ENCODE peak calls at places on chromosomes 11 and 22, in eight cellular contexts. C, U, X, B, S, T, E and L are unnamed samples.

GRCh38 chr11:64588701-64589100 is 2.3 kb upstream of the SLC22A12 start:
- DNase-seq in C (no peak), U (no peak), X (no peak), B (no peak), S (no peak), T (no peak), E (no peak), L (no peak)

GRCh38 chr11:122695076-122695620 is 39.6 kb downstream of the UBASH3B start:
- DNase-seq in C (no peak), U (no peak), X (no peak), B (no peak), S (no peak), T (no peak), E (no peak), L (no peak)

GRCh38 chr11:119793335-119793984 is 64.5 kb upstream of the NECTIN1 start:
- DNase-seq in C (no peak), U (no peak), X (no peak), B (no peak), S (no peak), T (no peak), E (no peak), L (no peak)

GRCh38 chr11:79439430-79439892 is 1.4 kb downstream of the TENM4 start:
- DNase-seq in C (no peak), U (no peak), X (no peak), B (no peak), S (no peak), T (no peak), E (peak; percentile 51), L (peak; percentile 44)

GRCh38 chr11:23123766-23124165 is 263.5 kb upstream of the CCDC179 start:
- DNase-seq in C (no peak), U (peak; percentile 53), X (no peak), B (no peak), S (no peak), T (no peak), E (peak; percentile 36), L (peak; percentile 72)

GRCh38 chr11:65903068-65903481 is 2.9 kb upstream of the FOSL1 start:
- DNase-seq in C (no peak), U (peak; percentile 71), X (no peak), B (no peak), S (no peak), T (no peak), E (peak; percentile 78), L (peak; percentile 95)

GRCh38 chr22:45014658-45015057 is 4.9 kb upstream of the PHF21B start:
- DNase-seq in C (no peak), U (no peak), X (no peak), B (no peak), S (no peak), T (no peak), E (no peak), L (no peak)

GRCh38 chr11:104918113-104918824 is 20.0 kb upstream of the CASP12 start:
- DNase-seq in C (no peak), U (peak; percentile 34), X (no peak), B (no peak), S (no peak), T (no peak), E (peak; percentile 93), L (peak; percentile 67)

GRCh38 chr22:47012589-47013365 is 250.3 kb downstream of the TBC1D22A start:
- DNase-seq in C (no peak), U (peak; percentile 44), X (no peak), B (no peak), S (no peak), T (no peak), E (peak; percentile 40), L (peak; percentile 61)

GRCh38 chr22:43217285-43218030 is 30.5 kb upstream of the TTLL12 start:
- DNase-seq in C (no peak), U (no peak), X (no peak), B (no peak), S (no peak), T (no peak), E (no peak), L (no peak)

GRCh38 chr22:18985761-18986160 is 49.7 kb upstream of the PRODH start:
- DNase-seq in C (no peak), U (no peak), X (no peak), B (peak; percentile 23), S (no peak), T (no peak), E (no peak), L (no peak)

GRCh38 chr11:93529707-93530467 is 13.3 kb downstream of the SMCO4 start:
- DNase-seq in C (no peak), U (no peak), X (no peak), B (peak; percentile 77), S (no peak), T (no peak), E (no peak), L (peak; percentile 28)

GRCh38 chr11:35006389-35007128 is 90.1 kb downstream of the PDHX start:
- DNase-seq in C (peak; percentile 53), U (no peak), X (peak; percentile 83), B (no peak), S (peak; percentile 20), T (no peak), E (no peak), L (no peak)

GRCh38 chr11:13328276-13328675 is 50.7 kb downstream of the BMAL1 start:
- DNase-seq in C (no peak), U (no peak), X (no peak), B (no peak), S (no peak), T (no peak), E (no peak), L (no peak)

GRCh38 chr22:38949889-38950405 is 7.5 kb upstream of the APOBEC3A start:
- DNase-seq in C (no peak), U (no peak), X (peak; percentile 46), B (peak; percentile 29), S (no peak), T (no peak), E (no peak), L (no peak)

GRCh38 chr11:15874699-15875098 is 481.6 kb downstream of the SOX6 start:
- DNase-seq in C (no peak), U (no peak), X (no peak), B (no peak), S (no peak), T (no peak), E (no peak), L (no peak)

GRCh38 chr22:32620992-32621391 is 146.4 kb downstream of the FBXO7 start:
- DNase-seq in C (no peak), U (no peak), X (no peak), B (no peak), S (no peak), T (no peak), E (no peak), L (no peak)

GRCh38 chr11:78796956-78797355 is 222.3 kb upstream of the NARS2 start:
- DNase-seq in C (no peak), U (peak; percentile 92), X (no peak), B (no peak), S (no peak), T (no peak), E (peak; percentile 99), L (peak; percentile 95)